ENCODE peak calls at places on chromosomes 11 and 22, in four cellular contexts. W is upper lobe of right lung, V is GM12878, K is tibial nerve. G is an unnamed sample. For H3K9me3, the result is how much of the 10 kb centered on the place peaks cover.

GRCh38 chr11:118238947-118239346 is 13.2 kb downstream of the MPZL3 start:
- DNase-seq in V (no peak), K (no peak), W (no peak), G (no peak)

GRCh38 chr22:45268958-45269844 is 15.5 kb upstream of the UPK3A start:
- DNase-seq in V (no peak), K (peak), W (peak), G (peak)

GRCh38 chr11:398826-399225 is 4.8 kb downstream of the PKP3 start:
- DNase-seq in V (no peak), W (no peak), K (no peak), G (no peak)

GRCh38 chr11:126355926-126356897 is 726 bp downstream of the ST3GAL4 start:
- DNase-seq in W (peak), K (no peak), V (no peak), G (no peak)

GRCh38 chr22:45612451-45612901 is 59.2 kb upstream of the ATXN10 start:
- DNase-seq in V (no peak), K (peak), W (peak), G (no peak)

GRCh38 chr11:44950625-44951472 is at the start of gene TP53I11:
- DNase-seq in K (peak), V (no peak), W (peak), G (peak)

GRCh38 chr11:45669146-45669545 is 3.7 kb upstream of the CHST1 start:
- DNase-seq in W (no peak), K (no peak), V (no peak), G (no peak)

GRCh38 chr11:46119352-46120216 is 1.7 kb downstream of the PHF21A start:
- DNase-seq in K (peak), V (no peak), W (peak), G (peak)

GRCh38 chr11:33438311-33438710 is 181.1 kb downstream of the HIPK3 start:
- DNase-seq in K (no peak), V (no peak), W (no peak), G (no peak)

GRCh38 chr11:126115253-126115540 is 52.5 kb upstream of the CDON start:
- DNase-seq in K (no peak), V (no peak), W (peak), G (no peak)

GRCh38 chr11:61621917-61622585 is 41.2 kb upstream of the SYT7 start:
- DNase-seq in V (no peak), K (no peak), W (no peak), G (no peak)

GRCh38 chr22:38271927-38272372 is 860 bp downstream of the TMEM184B start:
- DNase-seq in V (no peak), K (no peak), W (peak), G (no peak)

DNA sequence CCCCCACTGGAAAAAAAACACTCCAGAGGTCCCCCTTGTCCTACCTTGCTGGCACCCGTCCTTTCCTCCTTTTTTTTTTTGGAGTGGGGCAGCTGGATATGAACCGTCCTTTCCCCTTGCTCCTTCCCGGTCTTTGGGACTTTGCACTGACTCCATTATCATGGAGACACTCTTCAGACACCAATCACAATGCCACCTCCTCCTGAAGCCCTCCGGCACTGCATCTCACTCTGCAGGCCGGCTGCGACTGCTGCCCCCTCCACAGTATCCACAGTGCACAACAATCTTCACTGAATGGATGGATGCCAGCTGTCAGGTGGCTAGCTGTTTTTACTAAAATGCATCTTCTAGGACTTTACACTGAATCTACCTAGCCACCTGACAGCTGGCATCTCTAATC is 12.7 kb upstream of the RGL4 start:
- DNase-seq in W (peak), K (no peak), V (no peak), G (no peak)
- H3K9me3 ChIP-seq in W (under half), K (under half), V (under half), G (under half)

GRCh38 chr11:122115520-122116343 is at the start of gene BLID:
- DNase-seq in V (no peak), W (peak), K (peak), G (no peak)

GRCh38 chr11:122116591-122116990 is 576 bp upstream of the BLID start:
- DNase-seq in V (no peak), K (no peak), W (no peak), G (no peak)

GRCh38 chr11:122109932-122110331 is 6.1 kb downstream of the BLID start:
- DNase-seq in V (no peak), W (no peak), K (no peak), G (no peak)

GRCh38 chr11:122114976-122115375 is 1.0 kb downstream of the BLID start:
- DNase-seq in V (no peak), K (no peak), W (no peak), G (no peak)

DNA sequence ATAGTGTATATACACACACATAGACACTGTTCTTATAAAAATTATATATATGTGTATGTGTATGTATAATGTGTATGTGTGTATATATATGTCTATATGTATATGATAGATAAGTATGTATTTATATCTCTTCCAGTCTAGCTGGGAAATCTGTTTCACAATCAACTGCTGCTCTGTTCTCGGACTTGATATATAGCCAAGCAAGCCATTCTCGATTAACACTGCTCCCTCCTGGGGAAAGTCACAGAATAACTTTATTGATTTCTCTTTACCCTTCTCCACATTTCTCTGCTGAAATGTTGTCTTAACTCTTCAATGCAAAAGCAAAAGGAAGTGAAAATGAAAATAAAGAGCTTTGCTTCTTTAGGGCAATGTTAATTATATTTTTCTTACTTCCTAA is 2.2 kb downstream of the BLID start:
- DNase-seq in W (no peak), K (no peak), V (no peak), G (no peak)
- H3K9me3 ChIP-seq in W (under half), K (under half), V (under half), G (under half)

GRCh38 chr11:69144719-69145365 is 10.9 kb upstream of the SMIM38 start:
- DNase-seq in W (no peak), V (no peak), K (no peak), G (no peak)
- H3K9me3 ChIP-seq in W (under half), V (under half), K (under half), G (under half)

DNA sequence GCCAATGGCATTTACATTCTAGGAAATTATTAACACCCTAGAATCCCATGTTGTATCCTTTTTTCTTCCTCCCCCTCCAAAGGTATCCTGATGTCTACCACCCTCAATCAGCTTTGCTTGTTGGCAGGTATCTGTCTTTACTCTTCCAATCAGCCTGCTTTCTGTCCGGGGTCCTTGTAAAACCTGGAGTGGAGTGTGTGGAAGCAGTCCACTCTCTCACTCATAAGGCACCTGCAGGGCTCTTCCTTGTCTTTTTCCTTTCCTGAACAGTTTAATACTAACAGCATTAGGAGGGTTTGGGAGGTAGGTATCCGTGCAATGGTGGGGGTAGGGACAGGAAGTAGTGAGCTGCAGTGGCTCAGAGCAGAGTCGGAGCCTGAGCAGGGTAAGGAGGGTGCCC is 193.4 kb downstream of the BARX2 start:
- DNase-seq in K (no peak), W (no peak), V (no peak), G (no peak)
- H3K9me3 ChIP-seq in K (under half), W (under half), V (under half), G (under half)

G was measured in T-helper 17 cell.